ENCODE peak calls at places on chromosomes 1 and 21, in eight cellular contexts. B is transverse colon, H is stomach, Y is spleen, C is endothelial cell of umbilical vein, X is GM12892, Q is breast epithelium, N is GM12891. A is an unnamed sample.

GRCh38 chr1:10575616-10576015 is 100.9 kb downstream of the PEX14 start:
- DNase-seq in H (no peak), Y (no peak), B (no peak), C (peak), Q (no peak), X (no peak), N (no peak), A (no peak)

GRCh38 chr1:46749921-46750404 is 31.0 kb upstream of the EFCAB14 start:
- DNase-seq in C (no peak), Y (no peak), B (no peak), H (no peak), Q (no peak), N (no peak), X (no peak), A (no peak)

GRCh38 chr1:24022611-24023359 is 42.7 kb upstream of the SRSF10 start:
- DNase-seq in B (peak), Q (no peak), Y (no peak), H (no peak), X (no peak), N (no peak), C (no peak), A (peak)

GRCh38 chr21:33374080-33374873 is 28.9 kb upstream of the IFNGR2 start:
- DNase-seq in Q (no peak), B (peak), N (no peak), H (peak), C (peak), Y (no peak), X (no peak), A (peak)

GRCh38 chr1:18119978-18120377 is 12.4 kb downstream of the IGSF21 start:
- DNase-seq in B (no peak), H (no peak), Y (no peak), Q (no peak), X (no peak), C (no peak), N (no peak), A (no peak)

GRCh38 chr1:151653397-151653796 is 41.5 kb downstream of the SNX27 start:
- DNase-seq in H (no peak), X (no peak), Y (no peak), B (no peak), N (no peak), Q (no peak), C (no peak), A (no peak)

GRCh38 chr1:53182111-53182593 is 14.5 kb upstream of the CPT2 start:
- DNase-seq in C (peak), Y (peak), B (peak), X (peak), N (peak), Q (peak), H (peak), A (peak)

GRCh38 chr1:214303538-214303937 is 22.6 kb downstream of the SMYD2 start:
- DNase-seq in H (no peak), X (no peak), Q (no peak), Y (peak), C (no peak), N (no peak), B (no peak), A (no peak)

GRCh38 chr1:32208891-32209309 is at the start of gene DCDC2B:
- DNase-seq in Q (peak), B (peak), Y (no peak), H (peak), C (no peak), N (no peak), X (no peak), A (no peak)

GRCh38 chr1:118333601-118334241 is 148.7 kb upstream of the SPAG17 start:
- DNase-seq in C (no peak), X (no peak), Q (no peak), N (no peak), Y (no peak), B (no peak), H (no peak), A (no peak)

GRCh38 chr1:93619507-93620168 is 62.0 kb downstream of the BCAR3 start:
- DNase-seq in H (no peak), Q (no peak), C (no peak), X (no peak), Y (no peak), N (no peak), B (no peak), A (no peak)

GRCh38 chr21:43985690-43986251 is 26.3 kb upstream of the TRAPPC10 start:
- DNase-seq in Y (no peak), Q (no peak), C (no peak), H (no peak), N (no peak), B (no peak), X (no peak), A (peak)

GRCh38 chr1:3435666-3436065 is 18.8 kb upstream of the ARHGEF16 start:
- DNase-seq in X (no peak), H (no peak), N (no peak), Q (no peak), C (no peak), B (no peak), Y (no peak), A (no peak)

GRCh38 chr1:26541816-26542711 is 12.5 kb downstream of the RPS6KA1 start:
- DNase-seq in Y (peak), N (peak), H (peak), Q (no peak), C (peak), B (peak), X (peak), A (peak)

GRCh38 chr1:234608720-234609527 is 1.1 kb downstream of the IRF2BP2 start:
- DNase-seq in C (peak), X (no peak), N (no peak), Y (peak), B (peak), H (peak), Q (peak), A (peak)

GRCh38 chr21:20999567-21000169 is 1.5 kb downstream of the NCAM2 start:
- DNase-seq in Y (no peak), X (no peak), H (no peak), C (peak), N (peak), Q (no peak), B (peak), A (peak)

GRCh38 chr21:45301521-45302081 is 13.9 kb upstream of the POFUT2 start:
- DNase-seq in Q (no peak), C (no peak), B (no peak), N (no peak), Y (peak), H (no peak), X (no peak), A (no peak)

GRCh38 chr1:60978421-60979357 is 103.7 kb upstream of the NFIA start:
- DNase-seq in N (peak), X (peak), Y (no peak), H (peak), B (peak), Q (no peak), C (peak), A (peak)

GRCh38 chr1:94301186-94301585 is 63.8 kb upstream of the ARHGAP29 start:
- DNase-seq in H (no peak), B (no peak), Q (no peak), Y (no peak), N (no peak), C (no peak), X (no peak), A (no peak)

GRCh38 chr1:105914403-105914802 is 1142.1 kb upstream of the PRMT6 start:
- DNase-seq in H (no peak), N (no peak), X (no peak), C (no peak), B (no peak), Y (no peak), Q (no peak), A (no peak)

GRCh38 chr1:110538082-110538481 is 19.1 kb upstream of the KCNA10 start:
- DNase-seq in N (no peak), X (no peak), C (no peak), H (no peak), B (no peak), Q (no peak), Y (no peak), A (no peak)

GRCh38 chr1:196481616-196482015 is 126.6 kb downstream of the KCNT2 start:
- DNase-seq in Q (no peak), B (no peak), X (no peak), N (no peak), C (no peak), H (no peak), Y (no peak), A (no peak)

GRCh38 chr1:16155537-16156410 is at the start of gene EPHA2:
- DNase-seq in X (no peak), N (no peak), H (peak), C (peak), B (peak), Y (peak), Q (peak), A (no peak)

GRCh38 chr21:34144224-34144623 is 70.8 kb downstream of the MRPS6 start:
- DNase-seq in N (no peak), B (no peak), Q (no peak), C (no peak), H (no peak), X (no peak), Y (no peak), A (no peak)

GRCh38 chr1:5943373-5944068 is 48.7 kb downstream of the NPHP4 start:
- DNase-seq in H (peak), C (no peak), Q (no peak), Y (no peak), N (no peak), B (no peak), X (no peak), A (no peak)

GRCh38 chr1:7228252-7228961 is 443.2 kb downstream of the CAMTA1 start:
- DNase-seq in H (no peak), Y (peak), B (no peak), X (no peak), C (no peak), Q (no peak), N (no peak), A (no peak)

GRCh38 chr21:35198004-35198403 is 148.9 kb upstream of the RUNX1 start:
- DNase-seq in Q (no peak), H (no peak), B (no peak), N (no peak), Y (no peak), C (peak), X (no peak), A (no peak)

GRCh38 chr21:37198989-37199924 is 67.9 kb downstream of the VPS26C start:
- DNase-seq in C (peak), N (no peak), Q (no peak), X (no peak), Y (no peak), H (no peak), B (no peak), A (no peak)

GRCh38 chr1:243495032-243495431 is 239.2 kb downstream of the SDCCAG8 start:
- DNase-seq in H (no peak), X (no peak), B (no peak), Q (no peak), Y (no peak), N (no peak), C (no peak), A (no peak)

GRCh38 chr1:154663656-154664055 is 55.7 kb upstream of the ADAR start:
- DNase-seq in Y (no peak), Q (no peak), N (no peak), X (no peak), H (no peak), B (no peak), C (no peak), A (no peak)

GRCh38 chr1:156476501-156477298 is 23.9 kb downstream of the MEF2D start:
- DNase-seq in B (no peak), Q (no peak), H (no peak), X (no peak), Y (no peak), C (peak), N (no peak), A (no peak)

GRCh38 chr1:116503535-116504307 is 67.1 kb downstream of the CD58 start:
- DNase-seq in H (no peak), C (no peak), N (no peak), Q (no peak), Y (peak), X (no peak), B (no peak), A (peak)

GRCh38 chr1:20663969-20664715 is 3.0 kb upstream of the DDOST start:
- DNase-seq in C (no peak), Q (no peak), Y (peak), H (no peak), B (no peak), N (no peak), X (no peak), A (no peak)

GRCh38 chr1:63641615-63642014 is 48.4 kb downstream of the PGM1 start:
- DNase-seq in N (no peak), X (no peak), C (no peak), Y (no peak), H (no peak), Q (no peak), B (no peak), A (no peak)

GRCh38 chr1:218930879-218931278 is 242.8 kb upstream of the LYPLAL1 start:
- DNase-seq in C (peak), Q (no peak), X (no peak), B (no peak), N (no peak), Y (no peak), H (no peak), A (no peak)

GRCh38 chr1:32232558-32233304 is 10.5 kb downstream of the EIF3I start:
- DNase-seq in Q (no peak), N (no peak), X (no peak), Y (no peak), B (no peak), C (no peak), H (no peak), A (no peak)

GRCh38 chr1:109443476-109443875 is 17.2 kb upstream of the PSMA5 start:
- DNase-seq in N (no peak), B (no peak), Y (no peak), H (no peak), X (no peak), C (no peak), Q (no peak), A (no peak)

GRCh38 chr1:183287191-183287675 is 101.2 kb downstream of the LAMC2 start:
- DNase-seq in C (peak), B (no peak), Y (no peak), X (no peak), H (no peak), Q (no peak), N (no peak), A (no peak)
- TF ChIP-seq POLR2AphosphoS5 in C (no peak), B (peak), Y (no peak), X (no peak), H (no peak), Q (no peak), N (no peak), A (no peak)

DNA sequence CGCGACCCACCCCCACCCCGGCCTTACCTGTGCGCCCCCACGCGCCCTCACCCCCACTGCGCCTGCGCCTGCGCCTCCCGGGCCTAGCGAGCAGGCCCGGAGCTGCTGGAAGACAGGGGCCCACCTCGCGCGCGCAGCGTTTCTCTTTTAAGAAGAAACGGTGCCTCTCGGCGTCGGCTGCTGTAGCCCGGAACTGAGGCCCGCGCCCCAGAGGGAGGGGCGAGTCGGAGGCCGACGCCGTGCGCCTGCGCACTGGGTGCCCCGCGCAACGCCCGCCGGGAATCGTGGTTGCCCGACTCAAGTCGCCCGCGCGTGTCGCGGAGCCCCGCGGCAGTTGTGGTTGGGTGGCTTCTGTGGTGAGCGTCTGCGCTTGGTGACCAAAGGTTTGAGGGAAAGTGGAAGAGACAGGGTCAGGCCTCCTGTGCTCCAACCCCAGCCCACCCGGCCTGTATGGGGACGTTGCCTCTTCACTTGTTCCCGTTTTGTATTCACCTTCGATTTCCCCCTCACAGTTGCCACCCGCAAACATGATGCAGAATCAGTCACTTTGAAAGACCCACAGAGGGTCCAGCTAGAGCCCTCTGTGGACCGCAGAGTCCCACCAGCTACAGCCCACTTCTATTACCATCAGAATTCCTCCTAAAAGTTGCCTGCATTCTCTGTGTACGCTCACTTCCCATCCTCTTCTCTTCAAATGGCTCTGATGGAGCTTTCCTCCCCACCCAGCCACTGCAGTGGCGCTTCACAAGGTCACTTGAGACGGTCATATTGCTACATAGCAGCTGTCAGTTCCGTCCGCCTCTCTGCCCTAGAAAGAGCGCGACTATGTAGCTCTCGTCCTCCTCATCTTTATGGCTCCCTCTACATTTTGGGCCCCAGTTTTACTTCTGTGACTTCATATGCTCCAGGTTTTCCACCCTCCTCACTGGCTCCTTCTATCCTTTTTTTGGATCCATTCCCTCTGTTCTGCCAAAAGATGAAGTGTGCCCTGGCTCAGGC is at the start of gene ZNF692:
- DNase-seq in X (peak), C (peak), H (peak), N (peak), Y (peak), B (peak), Q (peak), A (peak)
- TF ChIP-seq POLR2AphosphoS5 in X (peak), C (peak), H (peak), N (peak), Y (peak), B (peak), Q (peak), A (peak)

GRCh38 chr1:168726719-168727118 is 2.3 kb downstream of the DPT start:
- DNase-seq in B (no peak), Y (no peak), N (no peak), X (peak), H (no peak), Q (no peak), C (no peak), A (no peak)

GRCh38 chr1:168729405-168729802 is 398 bp upstream of the DPT start:
- DNase-seq in C (no peak), Q (no peak), X (no peak), H (no peak), B (no peak), Y (no peak), N (no peak), A (no peak)

GRCh38 chr1:168726311-168726710 is 2.7 kb downstream of the DPT start:
- DNase-seq in B (no peak), Y (no peak), Q (no peak), H (no peak), X (no peak), N (no peak), C (no peak), A (no peak)

GRCh38 chr1:168731244-168731643 is 2.2 kb upstream of the DPT start:
- DNase-seq in C (no peak), H (no peak), N (no peak), Y (no peak), X (no peak), Q (no peak), B (no peak), A (no peak)

GRCh38 chr1:168728452-168729404 is at the start of gene DPT:
- DNase-seq in N (no peak), C (no peak), Q (no peak), B (no peak), Y (no peak), H (no peak), X (no peak), A (no peak)
- TF ChIP-seq POLR2AphosphoS5 in N (no peak), C (no peak), Q (no peak), B (peak), Y (no peak), H (peak), X (no peak), A (no peak)

GRCh38 chr1:211578640-211579433 is at the start of gene SLC30A1:
- DNase-seq in B (peak), X (peak), Q (peak), C (peak), H (peak), N (peak), Y (peak), A (peak)
- TF ChIP-seq POLR2AphosphoS5 in B (peak), X (peak), Q (peak), C (peak), H (peak), N (peak), Y (peak), A (peak)

GRCh38 chr1:180534199-180534598 is 24.6 kb upstream of the OVAAL start:
- DNase-seq in N (no peak), X (no peak), Q (no peak), Y (no peak), H (no peak), B (no peak), C (no peak), A (no peak)

GRCh38 chr1:180536796-180537372 is 21.9 kb upstream of the OVAAL start:
- DNase-seq in Y (no peak), C (no peak), Q (no peak), H (no peak), N (no peak), B (no peak), X (no peak), A (no peak)

GRCh38 chr1:180532854-180533253 is 25.9 kb upstream of the OVAAL start:
- DNase-seq in C (no peak), H (no peak), X (no peak), Q (no peak), Y (no peak), N (no peak), B (no peak), A (no peak)

GRCh38 chr1:180533571-180533987 is 25.2 kb upstream of the OVAAL start:
- DNase-seq in N (peak), Y (peak), C (peak), H (peak), B (peak), X (peak), Q (peak), A (peak)

DNA sequence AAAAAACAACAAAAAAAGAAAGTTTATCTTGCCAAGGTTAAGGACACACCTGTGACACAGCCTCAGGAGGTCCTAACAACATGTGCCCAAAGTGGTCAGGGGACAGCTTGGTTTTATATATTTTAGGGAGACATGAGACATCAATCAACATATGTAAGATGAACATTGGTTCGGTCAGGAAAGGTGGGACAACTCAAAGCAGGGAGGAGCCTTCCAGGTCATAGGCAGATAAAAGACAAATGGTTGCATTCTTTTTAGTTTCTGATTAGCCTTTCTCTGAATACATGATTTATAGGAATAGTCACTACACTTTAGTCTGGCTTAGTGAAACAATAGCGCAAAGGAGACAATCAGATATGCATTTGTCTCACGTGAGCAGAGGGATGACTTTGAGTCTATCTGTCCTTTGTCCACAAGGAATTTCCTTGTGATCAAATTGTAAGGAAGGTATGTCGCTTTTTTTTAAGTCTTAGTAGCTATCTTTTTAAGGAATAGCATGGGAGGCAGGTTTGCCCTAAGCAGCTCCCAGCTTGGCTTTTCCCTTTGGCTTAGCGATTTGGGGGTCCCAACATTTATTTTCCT is 23.3 kb upstream of the OVAAL start:
- DNase-seq in C (no peak), Q (no peak), X (no peak), N (no peak), Y (no peak), B (no peak), H (no peak), A (no peak)
- TF ChIP-seq POLR2AphosphoS5 in C (no peak), Q (no peak), X (no peak), N (no peak), Y (no peak), B (no peak), H (no peak), A (no peak)

DNA sequence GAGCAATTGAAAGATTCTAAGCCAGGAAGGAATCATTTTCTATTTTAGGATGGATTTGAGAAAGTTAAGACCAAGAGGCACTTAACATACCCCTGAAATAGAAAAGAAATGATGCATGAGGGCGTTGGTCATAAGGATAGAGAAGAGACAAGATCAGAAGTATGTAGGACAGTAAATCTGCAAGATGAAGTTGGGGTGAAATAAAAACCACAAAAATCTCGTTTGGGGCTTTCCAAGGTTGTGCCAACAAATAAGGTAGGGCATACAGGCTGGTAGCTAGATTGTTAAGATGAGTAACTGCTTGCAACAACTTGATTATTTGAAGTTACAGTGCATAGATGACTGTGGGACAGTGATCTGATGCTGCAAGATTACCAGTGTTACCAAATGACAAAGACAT is 2.6 kb upstream of the BRWD1 start:
- DNase-seq in Y (no peak), X (no peak), N (no peak), C (no peak), Q (no peak), H (no peak), B (no peak), A (no peak)
- TF ChIP-seq POLR2AphosphoS5 in Y (no peak), X (no peak), N (no peak), C (no peak), Q (no peak), H (no peak), B (no peak), A (no peak)